ENCODE peak calls at places on chromosomes 7 and 10, in ten cellular contexts. E, Z, Y, F, B, J, C, Q, S and G are unnamed samples.
A peak's percentile ranks its signal among the peaks of the same experiment; 100 is the strongest.

GRCh38 chr10:95830044-95830443 is 74.1 kb downstream of the ENTPD1 start:
- DNase-seq in S (no peak), Z (no peak), E (no peak), Y (no peak), C (no peak), J (no peak), B (no peak), F (no peak), Q (no peak), G (no peak)

GRCh38 chr7:90593205-90593604 is 2.9 kb upstream of the CDK14 start:
- DNase-seq in J (no peak), S (no peak), E (no peak), Q (no peak), C (no peak), B (no peak), Y (no peak), F (no peak), Z (no peak), G (no peak)

GRCh38 chr10:113226404-113226803 is 276.4 kb downstream of the TCF7L2 start:
- DNase-seq in Q (no peak), B (no peak), Z (no peak), Y (no peak), F (no peak), C (no peak), J (no peak), E (no peak), S (no peak), G (no peak)

GRCh38 chr10:78934994-78935602 is 133.7 kb upstream of the ZMIZ1 start:
- DNase-seq in F (no peak), Q (no peak), C (no peak), E (no peak), J (no peak), Y (no peak), S (no peak), Z (no peak), B (no peak), G (no peak)

GRCh38 chr10:31554556-31554955 is 235.5 kb downstream of the ZEB1 start:
- DNase-seq in S (peak; percentile 2), C (no peak), Q (peak; percentile 34), F (no peak), B (no peak), J (no peak), Y (no peak), E (no peak), Z (peak; percentile 92), G (no peak)

GRCh38 chr7:43113622-43114450 is 1.4 kb downstream of the HECW1 start:
- DNase-seq in F (no peak), B (no peak), E (no peak), S (no peak), Z (no peak), Q (no peak), J (no peak), Y (no peak), C (no peak), G (no peak)

GRCh38 chr10:109957092-109957797 is 33.9 kb upstream of the XPNPEP1 start:
- DNase-seq in J (no peak), Y (no peak), S (no peak), E (no peak), Z (no peak), B (no peak), Q (no peak), C (no peak), F (no peak), G (no peak)

GRCh38 chr10:5975641-5976473 is 1.5 kb downstream of the IL15RA start:
- DNase-seq in J (no peak), Y (peak; percentile 39), F (no peak), C (no peak), B (no peak), Q (no peak), Z (no peak), E (no peak), S (no peak), G (peak; percentile 25)

GRCh38 chr10:125633517-125633999 is 49.4 kb downstream of the TEX36 start:
- DNase-seq in F (no peak), Z (peak; percentile 56), C (peak; percentile 8), E (no peak), Y (no peak), S (peak; percentile 70), J (no peak), B (no peak), Q (no peak), G (no peak)

GRCh38 chr7:158973440-158973839 is 117.1 kb downstream of the DYNC2I1 start:
- DNase-seq in B (peak; percentile 81), Q (no peak), E (peak; percentile 54), S (no peak), J (no peak), F (no peak), Y (no peak), C (peak; percentile 64), Z (no peak), G (no peak)

GRCh38 chr7:70607281-70607680 is 524.7 kb upstream of the GALNT17 start:
- DNase-seq in Y (no peak), Q (no peak), S (no peak), Z (no peak), J (no peak), F (no peak), B (no peak), E (no peak), C (no peak), G (no peak)

GRCh38 chr10:130416334-130416950 is 280.3 kb downstream of the GLRX3 start:
- DNase-seq in Y (no peak), Z (no peak), Q (no peak), J (no peak), E (no peak), B (peak; percentile 54), S (no peak), F (no peak), C (no peak), G (no peak)

GRCh38 chr7:116524609-116525297 is at the start of gene CAV1:
- DNase-seq in C (peak; percentile 92), Z (peak; percentile 93), Y (peak; percentile 93), B (peak; percentile 76), E (peak; percentile 18), Q (peak; percentile 81), F (peak; percentile 51), S (peak; percentile 91), J (no peak), G (peak; percentile 48)

GRCh38 chr7:14691597-14692203 is 210.9 kb downstream of the DGKB start:
- DNase-seq in Y (peak; percentile 20), Q (peak; percentile 4), E (peak; percentile 71), Z (peak; percentile 18), B (peak; percentile 77), J (peak; percentile 15), S (no peak), F (no peak), C (peak; percentile 32), G (no peak)
- TF ChIP-seq CTCF in Y (peak; percentile 91), Q (peak; percentile 89), E (peak; percentile 98), Z (peak; percentile 91), B (peak; percentile 79), J (peak; percentile 93), S (peak; percentile 77), F (peak; percentile 83), C (peak; percentile 88), G (peak; percentile 53)

GRCh38 chr10:92142949-92143348 is 147.9 kb downstream of the CPEB3 start:
- DNase-seq in Z (no peak), C (no peak), F (no peak), S (no peak), E (no peak), Y (no peak), J (no peak), B (no peak), Q (no peak), G (no peak)

GRCh38 chr10:92146072-92146471 is 144.8 kb downstream of the CPEB3 start:
- DNase-seq in S (no peak), E (no peak), B (no peak), C (no peak), Y (no peak), Q (no peak), F (no peak), Z (no peak), J (no peak), G (no peak)

GRCh38 chr10:92146781-92147180 is 144.1 kb downstream of the CPEB3 start:
- DNase-seq in C (no peak), J (no peak), S (no peak), Z (no peak), Y (no peak), Q (no peak), E (no peak), B (no peak), F (no peak), G (no peak)

DNA sequence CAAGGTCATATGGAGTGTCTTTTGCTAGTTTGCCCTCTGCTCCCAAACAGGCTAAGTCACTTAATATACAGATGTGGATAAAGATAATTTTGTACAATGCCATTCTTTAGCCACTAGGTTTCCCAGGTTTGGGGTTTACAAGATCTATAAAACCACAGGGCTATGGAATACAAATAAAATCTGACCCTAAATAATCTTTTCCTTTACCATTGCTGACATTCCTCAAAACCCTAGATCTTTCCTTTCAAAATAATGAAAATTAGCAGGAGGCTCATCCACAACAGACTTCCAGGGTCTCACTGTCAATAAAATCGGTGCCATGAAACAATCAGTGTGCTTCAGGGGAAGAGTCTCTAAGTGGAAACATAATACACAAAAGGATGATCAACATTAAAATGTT is 148.4 kb downstream of the CPEB3 start:
- DNase-seq in C (no peak), E (no peak), J (no peak), Q (no peak), F (no peak), B (no peak), S (no peak), Y (no peak), Z (no peak), G (no peak)
- TF ChIP-seq CTCF in C (peak; percentile 36), E (peak; percentile 35), J (no peak), Q (no peak), F (peak; percentile 3), B (no peak), S (no peak), Y (no peak), Z (no peak), G (no peak)

DNA sequence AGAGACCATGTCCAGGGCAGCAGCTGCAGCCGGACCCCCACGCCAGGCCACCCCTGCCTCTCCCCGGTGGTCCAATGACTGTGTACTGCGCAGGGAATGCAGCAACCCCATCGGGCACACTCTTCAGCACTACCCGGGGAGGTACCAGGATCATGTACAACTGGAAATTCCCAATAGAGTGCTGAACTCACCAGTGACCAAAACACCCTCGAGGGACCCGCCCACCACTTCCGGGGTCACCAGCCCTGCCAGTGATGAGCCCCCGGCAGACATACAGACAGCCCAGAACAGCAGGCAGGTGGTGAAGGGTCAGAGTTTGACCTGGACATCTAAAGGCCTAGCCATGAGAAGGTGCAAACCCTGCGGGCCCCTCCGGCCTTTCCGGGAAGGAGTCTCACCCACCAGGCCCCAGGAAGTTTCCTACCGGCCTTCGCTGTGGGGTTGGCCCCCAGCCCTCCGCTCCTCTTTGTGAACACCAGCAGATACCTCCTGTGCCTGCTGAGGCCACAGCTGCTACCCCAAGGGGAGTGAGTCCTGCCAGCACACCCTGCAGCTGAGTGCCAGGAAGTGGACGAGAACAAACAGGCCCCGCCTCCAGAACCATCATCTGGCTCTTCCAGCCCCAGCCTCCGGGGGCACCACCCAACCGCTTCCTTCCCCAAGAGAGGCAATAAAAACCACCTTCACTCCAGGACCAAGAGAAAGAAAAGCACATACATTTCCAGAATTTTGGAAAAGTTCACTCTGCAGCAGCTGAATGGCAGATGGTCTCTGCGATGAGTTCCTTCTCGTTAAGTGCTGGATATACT is 5.0 kb upstream of the ANKRD61 start:
- DNase-seq in J (peak; percentile 67), C (no peak), Y (peak; percentile 73), F (no peak), E (peak; percentile 6), Z (peak; percentile 4), B (peak; percentile 83), S (peak; percentile 31), Q (no peak), G (peak; percentile 44)
- TF ChIP-seq CTCF in J (peak; percentile 49), C (peak; percentile 63), Y (peak; percentile 37), F (peak; percentile 49), E (peak; percentile 44), Z (no peak), B (peak; percentile 56), S (peak; percentile 47), Q (peak; percentile 28), G (no peak)

GRCh38 chr10:129055225-129055624 is 411.8 kb upstream of the MGMT start:
- DNase-seq in Z (no peak), C (no peak), B (no peak), S (no peak), Y (no peak), F (no peak), J (no peak), E (peak; percentile 22), Q (no peak), G (no peak)
- TF ChIP-seq CTCF in Z (no peak), C (no peak), B (no peak), S (no peak), Y (no peak), F (no peak), J (no peak), E (no peak), Q (no peak), G (no peak)